ENCODE peak calls at places on chromosomes 16 and 17, in six cellular contexts. M is dorsolateral prefrontal cortex, S is breast epithelium, H is upper lobe of right lung, A is A549, U is IMR-90. L is an unnamed sample.
A peak's percentile ranks its signal among the peaks of the same experiment; 100 is the strongest.

GRCh38 chr17:58323420-58324408 is 4.9 kb downstream of the TSPOAP1 start:
- DNase-seq in M (no peak), S (no peak), H (no peak), A (no peak), U (no peak), L (no peak)

GRCh38 chr17:47873200-47874090 is 22.5 kb upstream of the SP6 start:
- DNase-seq in M (no peak), S (no peak), H (no peak), A (no peak), U (no peak), L (no peak)

GRCh38 chr17:57545836-57546305 is 199.2 kb downstream of the CCDC182 start:
- DNase-seq in M (no peak), S (no peak), H (no peak), A (no peak), U (no peak), L (no peak)

GRCh38 chr16:16149710-16150116 is 73.6 kb downstream of the ABCC6 start:
- DNase-seq in M (no peak), S (no peak), H (no peak), A (no peak), U (no peak), L (no peak)

GRCh38 chr17:31780436-31780835 is 78.6 kb downstream of the COPRS start:
- DNase-seq in M (no peak), S (no peak), H (no peak), A (no peak), U (no peak), L (no peak)

GRCh38 chr16:49015189-49015540 is 266.5 kb downstream of the CBLN1 start:
- DNase-seq in M (no peak), S (no peak), H (no peak), A (no peak), U (no peak), L (no peak)

GRCh38 chr16:90019543-90020259 is 445 bp upstream of the DBNDD1 start:
- DNase-seq in M (no peak), S (no peak), H (peak; percentile 78), A (peak; percentile 58), U (peak; percentile 89), L (no peak)

GRCh38 chr17:7130626-7131467 is 16.2 kb upstream of the ASGR2 start:
- DNase-seq in M (no peak), S (no peak), H (no peak), A (no peak), U (no peak), L (no peak)

GRCh38 chr16:8583199-8583598 is 7.1 kb downstream of the TMEM114 start:
- DNase-seq in M (no peak), S (no peak), H (no peak), A (no peak), U (peak; percentile 66), L (no peak)

GRCh38 chr17:18139092-18139491 is 30.5 kb downstream of the MYO15A start:
- DNase-seq in M (no peak), S (no peak), H (no peak), A (no peak), U (no peak), L (no peak)

GRCh38 chr17:51860934-51861561 is 297.5 kb downstream of the CA10 start:
- DNase-seq in M (peak; percentile 16), S (no peak), H (no peak), A (peak; percentile 7), U (no peak), L (peak; percentile 61)

GRCh38 chr16:26550111-26550610 is 516.6 kb upstream of the C16orf82 start:
- DNase-seq in M (no peak), S (no peak), H (no peak), A (no peak), U (no peak), L (no peak)

GRCh38 chr16:89045181-89045815 is 48.4 kb upstream of the ACSF3 start:
- DNase-seq in M (no peak), S (no peak), H (peak; percentile 33), A (no peak), U (no peak), L (no peak)

GRCh38 chr16:21104124-21104860 is 46.4 kb downstream of the DNAH3 start:
- DNase-seq in M (no peak), S (no peak), H (no peak), A (no peak), U (peak; percentile 68), L (no peak)

GRCh38 chr16:50509521-50510341 is 38.5 kb upstream of the NKD1 start:
- DNase-seq in M (no peak), S (no peak), H (no peak), A (no peak), U (peak; percentile 6), L (peak; percentile 55)

GRCh38 chr17:40830085-40830776 is 7.8 kb upstream of the KRT10 start:
- DNase-seq in M (no peak), S (no peak), H (no peak), A (no peak), U (no peak), L (no peak)

GRCh38 chr17:68584904-68585303 is 16.3 kb downstream of the FAM20A start:
- DNase-seq in M (no peak), S (no peak), H (no peak), A (no peak), U (no peak), L (no peak)

GRCh38 chr16:72597938-72598337 is 426.0 kb upstream of the PMFBP1 start:
- DNase-seq in M (no peak), S (no peak), H (no peak), A (no peak), U (no peak), L (no peak)

GRCh38 chr17:77227461-77228223 is 86.9 kb downstream of the SEC14L1 start:
- DNase-seq in M (no peak), S (no peak), H (no peak), A (no peak), U (no peak), L (no peak)
- H3K27ac ChIP-seq in M (peak overlapping the region; percentile 66), S (no peak overlapping the region), H (peak overlapping the region; percentile 75), A (peak overlapping the region; percentile 19), U (no peak overlapping the region), L (no peak overlapping the region)

GRCh38 chr17:35795871-35796265 is 427 bp upstream of the MMP28 start:
- DNase-seq in M (no peak), S (no peak), H (no peak), A (no peak), U (no peak), L (no peak)
- H3K27ac ChIP-seq in M (no peak overlapping the region), S (no peak overlapping the region), H (peak overlapping the region; percentile 74), A (peak overlapping the region; percentile 90), U (no peak overlapping the region), L (no peak overlapping the region)

GRCh38 chr17:9026741-9027140 is 5.4 kb downstream of the NTN1 start:
- DNase-seq in M (no peak), S (no peak), H (no peak), A (no peak), U (no peak), L (no peak)
- H3K27ac ChIP-seq in M (no peak overlapping the region), S (no peak overlapping the region), H (no peak overlapping the region), A (no peak overlapping the region), U (no peak overlapping the region), L (no peak overlapping the region)

GRCh38 chr17:34822007-34822737 is 139.1 kb downstream of the CCT6B start:
- DNase-seq in M (no peak), S (no peak), H (no peak), A (no peak), U (no peak), L (no peak)

GRCh38 chr17:34820166-34820920 is 140.9 kb downstream of the CCT6B start:
- DNase-seq in M (no peak), S (no peak), H (no peak), A (no peak), U (no peak), L (no peak)

GRCh38 chr17:34820922-34821321 is 140.3 kb downstream of the CCT6B start:
- DNase-seq in M (no peak), S (no peak), H (no peak), A (no peak), U (no peak), L (no peak)

GRCh38 chr17:34825102-34825501 is 136.2 kb downstream of the CCT6B start:
- DNase-seq in M (no peak), S (no peak), H (no peak), A (no peak), U (no peak), L (no peak)

GRCh38 chr17:34823023-34823422 is 138.2 kb downstream of the CCT6B start:
- DNase-seq in M (no peak), S (no peak), H (no peak), A (no peak), U (no peak), L (no peak)
- H3K27ac ChIP-seq in M (no peak overlapping the region), S (no peak overlapping the region), H (no peak overlapping the region), A (no peak overlapping the region), U (no peak overlapping the region), L (no peak overlapping the region)

L was measured in iPS DF 6.9.